ENCODE peak calls at places on chromosomes 3 and 15, in ten cellular contexts. J is GM03348; G is RWPE1; Y is cardiac fibroblast; I is stimulated activated CD4-positive, alpha-beta T cell treated with anti-CD3 and anti-CD28 coated beads, Interleukin-1b, Interleukin-23, amount 100 ng/mL, for 48 hours; N is kidney glomerular epithelial cell; B is stimulated activated CD8-positive, alpha-beta memory T cell treated with anti-CD3 and anti-CD28 coated beads, Interleukin-7, amount 100 ng/mL, for 24 hours; U is naive thymus-derived CD8-positive, alpha-beta T cell; E is Peyer's patch; S is C1 segment of cervical spinal cord. Z is an unnamed sample.

GRCh38 chr15:27545494-27546255 is 553.4 kb downstream of the OCA2 start:
- DNase-seq in N (no peak), U (no peak), Y (no peak), B (no peak), J (no peak), I (no peak), S (no peak), G (no peak), E (no peak), Z (no peak)

GRCh38 chr3:30356901-30357753 is 249.3 kb upstream of the TGFBR2 start:
- DNase-seq in E (no peak), S (no peak), I (no peak), G (peak), N (no peak), Y (peak), B (no peak), J (no peak), U (no peak), Z (no peak)

GRCh38 chr3:115974940-115975339 is 351.6 kb downstream of the GAP43 start:
- DNase-seq in S (no peak), I (no peak), E (no peak), Y (peak), B (no peak), N (no peak), J (no peak), G (no peak), U (no peak), Z (no peak)

GRCh38 chr15:69685524-69686452 is 233.2 kb downstream of the RPLP1 start:
- DNase-seq in U (no peak), S (no peak), N (no peak), J (no peak), B (no peak), G (peak), E (no peak), Y (no peak), I (no peak), Z (no peak)

GRCh38 chr3:125594581-125595011 is 701 bp downstream of the OSBPL11 start:
- DNase-seq in U (no peak), I (no peak), N (no peak), G (no peak), Y (no peak), S (no peak), E (peak), B (no peak), J (no peak), Z (no peak)

GRCh38 chr3:73623996-73624362 is 762 bp downstream of the PDZRN3 start:
- DNase-seq in S (no peak), B (no peak), E (peak), J (peak), Y (peak), I (no peak), N (no peak), U (no peak), G (no peak), Z (no peak)

GRCh38 chr3:111610189-111610588 is 15.0 kb upstream of the ZBED2 start:
- DNase-seq in I (no peak), E (no peak), J (no peak), N (no peak), B (no peak), S (no peak), U (peak), G (no peak), Y (no peak), Z (peak)

GRCh38 chr3:49723301-49723630 is 485 bp downstream of the GMPPB start:
- DNase-seq in B (peak), S (no peak), N (no peak), I (peak), J (peak), E (peak), Y (peak), U (peak), G (no peak), Z (peak)

GRCh38 chr15:55289011-55289572 is 521 bp downstream of the RAB27A start:
- DNase-seq in U (peak), G (peak), B (no peak), I (peak), J (peak), E (peak), N (no peak), Y (peak), S (no peak), Z (peak)

GRCh38 chr3:59862686-59863085 is 812.9 kb upstream of the CFAP20DC start:
- DNase-seq in J (no peak), B (no peak), Y (peak), G (peak), I (no peak), N (no peak), U (no peak), E (no peak), S (no peak), Z (no peak)

GRCh38 chr15:32722126-32722525 is 4.3 kb downstream of the GREM1 start:
- DNase-seq in U (no peak), B (no peak), G (no peak), Y (no peak), N (no peak), S (no peak), E (no peak), J (no peak), I (no peak), Z (no peak)

GRCh38 chr3:131361464-131362421 is 19.8 kb upstream of the NUDT16 start:
- DNase-seq in I (no peak), U (no peak), N (peak), J (peak), Y (peak), E (peak), G (peak), S (no peak), B (no peak), Z (no peak)

GRCh38 chr3:182979719-182980191 is 583 bp downstream of the DCUN1D1 start:
- DNase-seq in B (no peak), Y (no peak), E (peak), I (no peak), N (no peak), J (peak), S (no peak), G (peak), U (peak), Z (no peak)

GRCh38 chr15:48360841-48361240 is 29.6 kb downstream of the DUT start:
- DNase-seq in U (no peak), G (no peak), I (no peak), E (no peak), N (no peak), Y (peak), J (no peak), B (no peak), S (no peak), Z (no peak)

GRCh38 chr3:126468028-126468891 is 7.4 kb downstream of the ZXDC start:
- DNase-seq in N (no peak), J (peak), S (no peak), I (no peak), G (no peak), B (no peak), E (peak), U (no peak), Y (peak), Z (no peak)

GRCh38 chr3:171561601-171562323 is 101.6 kb upstream of the TNIK start:
- DNase-seq in G (no peak), B (no peak), E (no peak), N (no peak), S (no peak), J (no peak), I (no peak), Y (no peak), U (no peak), Z (no peak)

GRCh38 chr15:63826513-63826912 is 7.2 kb downstream of the HERC1 start:
- DNase-seq in S (no peak), B (no peak), Y (peak), N (no peak), G (no peak), J (no peak), E (no peak), U (no peak), I (no peak), Z (no peak)

GRCh38 chr3:183711516-183711915 is 13.9 kb downstream of the YEATS2 start:
- DNase-seq in I (no peak), S (no peak), U (no peak), G (no peak), J (no peak), N (no peak), Y (no peak), B (no peak), E (no peak), Z (no peak)

GRCh38 chr3:173930251-173930650 is 532.7 kb downstream of the NLGN1 start:
- DNase-seq in N (no peak), U (no peak), J (no peak), E (no peak), I (no peak), G (no peak), S (no peak), Y (no peak), B (no peak), Z (no peak)

GRCh38 chr3:192011137-192011536 is 550.2 kb downstream of the PYDC2 start:
- DNase-seq in S (no peak), I (no peak), E (no peak), N (no peak), J (no peak), G (no peak), B (no peak), Y (peak), U (no peak), Z (no peak)

GRCh38 chr3:149590691-149591441 is 67.0 kb downstream of the WWTR1 start:
- DNase-seq in Y (no peak), U (no peak), B (no peak), I (no peak), G (no peak), S (no peak), E (no peak), N (no peak), J (no peak), Z (no peak)

GRCh38 chr15:64072812-64073211 is 20.8 kb downstream of the CIAO2A start:
- DNase-seq in G (no peak), E (no peak), U (no peak), B (no peak), N (no peak), J (no peak), Y (no peak), S (no peak), I (no peak), Z (no peak)

GRCh38 chr15:62417444-62417843 is 252.4 kb upstream of the C2CD4B start:
- DNase-seq in S (no peak), G (no peak), I (no peak), U (no peak), N (no peak), B (no peak), Y (peak), E (no peak), J (peak), Z (no peak)

GRCh38 chr15:80849308-80849707 is 70.1 kb downstream of the CEMIP start:
- DNase-seq in N (peak), Y (peak), B (no peak), U (no peak), I (no peak), S (no peak), G (peak), E (no peak), J (peak), Z (no peak)

GRCh38 chr3:63809607-63810006 is 9.5 kb upstream of the C3orf49 start:
- DNase-seq in N (no peak), S (no peak), J (peak), U (no peak), B (no peak), Y (no peak), G (peak), E (peak), I (no peak), Z (no peak)

GRCh38 chr15:42378011-42378410 is 18.7 kb downstream of the CAPN3 start:
- DNase-seq in B (no peak), J (no peak), N (no peak), I (no peak), G (no peak), S (no peak), Y (no peak), E (no peak), U (no peak), Z (no peak)

GRCh38 chr3:7683431-7683830 is 818.2 kb upstream of the LMCD1 start:
- DNase-seq in U (no peak), I (no peak), Y (no peak), S (no peak), E (no peak), N (no peak), G (no peak), B (no peak), J (no peak), Z (no peak)

GRCh38 chr15:78061963-78062427 is 15.5 kb downstream of the TBC1D2B start:
- DNase-seq in J (no peak), S (no peak), N (peak), E (no peak), G (no peak), B (no peak), U (no peak), Y (peak), I (peak), Z (no peak)

GRCh38 chr3:194203482-194204035 is 67.6 kb downstream of the HES1 start:
- DNase-seq in B (no peak), I (peak), G (no peak), N (no peak), J (no peak), S (no peak), U (peak), E (no peak), Y (no peak), Z (no peak)

GRCh38 chr15:73051402-73051810 is 857 bp upstream of the NEO1 start:
- DNase-seq in S (no peak), E (peak), J (peak), N (no peak), U (peak), B (no peak), I (no peak), G (peak), Y (no peak), Z (no peak)

GRCh38 chr15:69784808-69785550 is 312.7 kb downstream of the TLE3 start:
- DNase-seq in U (no peak), S (no peak), E (no peak), B (no peak), J (peak), I (no peak), Y (peak), G (peak), N (no peak), Z (no peak)

GRCh38 chr3:191401775-191402357 is 59.1 kb upstream of the PYDC2 start:
- DNase-seq in G (no peak), S (no peak), J (no peak), B (no peak), U (no peak), E (no peak), Y (no peak), I (no peak), N (no peak), Z (no peak)

Z was measured in T follicular helper cell.